ENCODE peak calls at places on chromosomes 11 and 22, in seven cellular contexts. R is neural progenitor cell; C is CD8-positive, alpha-beta memory T cell; D is activated naive CD8-positive, alpha-beta T cell treated with anti-CD3 and anti-CD28 coated beads, Interleukin-2, amount 50 U/mL, for 24 hours; S is cardiac muscle cell; M is fibroblast of the conjunctiva; B is sciatic nerve. X is an unnamed sample.
A peak's percentile ranks its signal among the peaks of the same experiment; 100 is the strongest.

GRCh38 chr22:26522592-26522991 is 10.3 kb upstream of the TFIP11 start:
- DNase-seq in C (no peak), B (no peak), D (no peak), M (no peak), S (no peak), R (no peak), X (no peak)

GRCh38 chr22:46655861-46656608 is 35.8 kb downstream of the GRAMD4 start:
- DNase-seq in S (no peak), C (no peak), R (no peak), B (no peak), D (no peak), M (no peak), X (no peak)

GRCh38 chr11:119148855-119149370 is at the start of gene ABCG4:
- DNase-seq in R (peak; percentile 73), C (peak; percentile 14), M (no peak), D (peak; percentile 25), S (peak; percentile 50), B (no peak), X (peak; percentile 73)

GRCh38 chr11:17434108-17434507 is 42.5 kb downstream of the ABCC8 start:
- DNase-seq in B (no peak), S (no peak), R (no peak), D (no peak), M (no peak), C (no peak), X (no peak)

GRCh38 chr11:65555693-65556231 is 2.4 kb downstream of the LTBP3 start:
- DNase-seq in R (no peak), C (no peak), D (no peak), B (peak; percentile 71), S (no peak), M (peak; percentile 68), X (peak; percentile 57)

GRCh38 chr22:41481925-41482318 is 13.0 kb downstream of the ACO2 start:
- DNase-seq in C (no peak), D (no peak), B (no peak), M (no peak), S (no peak), R (no peak), X (no peak)

GRCh38 chr22:38131399-38131798 is 20.9 kb upstream of the BAIAP2L2 start:
- DNase-seq in D (no peak), M (no peak), R (no peak), S (no peak), C (no peak), B (no peak), X (no peak)

GRCh38 chr11:64823568-64824119 is 13.3 kb upstream of the MEN1 start:
- DNase-seq in B (no peak), M (no peak), R (no peak), C (no peak), S (no peak), D (no peak), X (no peak)

GRCh38 chr11:82398300-82398815 is 335.3 kb downstream of the FAM181B start:
- DNase-seq in C (no peak), S (no peak), M (no peak), D (no peak), R (no peak), B (no peak), X (no peak)

GRCh38 chr11:9313648-9314290 is 624 bp downstream of the TMEM41B start:
- DNase-seq in R (peak; percentile 63), B (no peak), M (no peak), D (peak; percentile 36), S (peak; percentile 48), C (no peak), X (no peak)

GRCh38 chr11:129202646-129203045 is 10.5 kb upstream of the ARHGAP32 start:
- DNase-seq in C (no peak), D (no peak), S (no peak), R (no peak), B (no peak), M (no peak), X (no peak)

GRCh38 chr22:45170001-45170466 is 6.3 kb downstream of the NUP50 start:
- DNase-seq in D (no peak), M (no peak), C (no peak), B (no peak), R (no peak), S (no peak), X (no peak)

GRCh38 chr11:84142411-84142810 is 856.2 kb upstream of the CCDC90B start:
- DNase-seq in R (no peak), B (no peak), M (no peak), S (no peak), C (no peak), D (no peak), X (no peak)

GRCh38 chr11:124276081-124276480 is 19.9 kb downstream of the OR8G5 start:
- DNase-seq in R (no peak), D (no peak), C (no peak), S (no peak), B (no peak), M (no peak), X (no peak)

GRCh38 chr22:45884201-45885067 is 92.5 kb downstream of the WNT7B start:
- DNase-seq in S (no peak), D (no peak), B (peak; percentile 47), C (no peak), M (no peak), R (no peak), X (peak; percentile 54)

GRCh38 chr22:37742374-37743092 is 45.7 kb downstream of the TRIOBP start:
- DNase-seq in S (no peak), C (no peak), R (no peak), D (peak; percentile 41), M (peak; percentile 72), B (no peak), X (no peak)

GRCh38 chr22:44112191-44112590 is 68.5 kb upstream of the PARVG start:
- DNase-seq in D (no peak), B (peak; percentile 47), C (no peak), M (no peak), R (no peak), S (no peak), X (peak; percentile 28)

GRCh38 chr22:32754413-32755041 is 47.0 kb upstream of the TIMP3 start:
- DNase-seq in B (no peak), R (no peak), D (no peak), M (no peak), S (no peak), C (no peak), X (no peak)

GRCh38 chr11:112751312-112751711 is 209.9 kb upstream of the NCAM1 start:
- DNase-seq in S (no peak), M (no peak), R (no peak), D (no peak), B (no peak), C (no peak), X (no peak)

GRCh38 chr11:5689551-5689983 is at the start of gene TRIM22:
- DNase-seq in B (peak; percentile 72), R (peak; percentile 43), S (no peak), D (peak; percentile 49), M (peak; percentile 31), C (peak; percentile 27), X (no peak)

GRCh38 chr11:64089915-64090810 is 54.4 kb downstream of the FLRT1 start:
- DNase-seq in C (no peak), S (no peak), B (no peak), D (no peak), R (no peak), M (no peak), X (no peak)

GRCh38 chr11:62680825-62681240 is 2.0 kb upstream of the UBXN1 start:
- DNase-seq in R (peak; percentile 51), D (no peak), M (peak; percentile 87), B (no peak), S (peak; percentile 71), C (peak; percentile 4), X (no peak)

GRCh38 chr11:66311965-66312548 is 4.8 kb downstream of the CD248 start:
- DNase-seq in B (peak; percentile 95), S (peak; percentile 97), M (peak; percentile 91), D (peak; percentile 93), C (peak; percentile 96), R (peak; percentile 97), X (peak; percentile 94)

GRCh38 chr11:118310781-118311485 is 6.4 kb downstream of the CD3E start:
- DNase-seq in B (no peak), M (no peak), C (no peak), S (no peak), D (no peak), R (no peak), X (no peak)

GRCh38 chr11:34650528-34650927 is 29.6 kb downstream of the EHF start:
- DNase-seq in C (peak; percentile 64), S (no peak), B (no peak), D (peak; percentile 77), M (no peak), R (no peak), X (no peak)

GRCh38 chr22:50665212-50665611 is 7.4 kb upstream of the SHANK3 start:
- DNase-seq in S (no peak), D (no peak), R (no peak), C (no peak), B (peak; percentile 31), M (no peak), X (no peak)

GRCh38 chr11:68974421-68975194 is 6.2 kb downstream of the MRGPRD start:
- DNase-seq in D (no peak), C (no peak), B (peak; percentile 23), R (no peak), S (no peak), M (no peak), X (no peak)

GRCh38 chr11:2867722-2868548 is 17.6 kb downstream of the CDKN1C start:
- DNase-seq in D (no peak), S (no peak), B (no peak), R (peak; percentile 79), M (no peak), C (no peak), X (no peak)

GRCh38 chr22:43427296-43428004 is 15.6 kb downstream of the MPPED1 start:
- DNase-seq in B (no peak), R (no peak), M (no peak), C (no peak), D (no peak), S (no peak), X (no peak)

GRCh38 chr11:77449060-77449521 is 24.8 kb downstream of the PAK1 start:
- DNase-seq in B (no peak), D (no peak), C (no peak), S (no peak), M (no peak), R (no peak), X (no peak)

GRCh38 chr11:64854534-64855502 is 10.4 kb upstream of the CDC42BPG start:
- DNase-seq in B (no peak), C (peak; percentile 63), R (no peak), M (peak; percentile 84), D (peak; percentile 69), S (no peak), X (peak; percentile 63)

GRCh38 chr11:134126197-134126822 is 57.4 kb downstream of the JAM3 start:
- DNase-seq in C (no peak), R (no peak), B (no peak), D (no peak), M (peak; percentile 29), S (no peak), X (no peak)

GRCh38 chr11:692824-693414 is 2.1 kb downstream of the DEAF1 start:
- DNase-seq in S (no peak), C (no peak), R (no peak), M (no peak), B (no peak), D (no peak), X (peak; percentile 68)

GRCh38 chr11:72595292-72595684 is 78.9 kb downstream of the PDE2A start:
- DNase-seq in D (no peak), R (peak; percentile 66), S (no peak), B (no peak), C (no peak), M (no peak), X (no peak)

GRCh38 chr22:48981671-48982070 is 846.0 kb downstream of the BRD1 start:
- DNase-seq in M (no peak), D (no peak), B (no peak), R (no peak), C (no peak), S (no peak), X (no peak)

GRCh38 chr11:19889531-19889930 is 176.9 kb downstream of the NAV2 start:
- DNase-seq in S (no peak), D (no peak), B (no peak), R (no peak), C (no peak), M (no peak), X (no peak)

GRCh38 chr22:34129691-34130486 is 209.6 kb upstream of the LARGE1 start:
- DNase-seq in D (no peak), M (no peak), R (no peak), S (no peak), B (no peak), C (no peak), X (no peak)

GRCh38 chr11:44564653-44565007 is 833 bp upstream of the CD82 start:
- DNase-seq in R (no peak), S (no peak), C (no peak), D (no peak), M (peak; percentile 74), B (no peak), X (peak; percentile 89)